ENCODE peak calls at places on chromosomes 3 and 15, in four cellular contexts. One of them, this sample, is unnamed.

GRCh38 chr3:27504749-27505148 is 20.6 kb upstream of the SLC4A7 start:
- DNase-seq in GM12878: no peak
- DNase-seq in K562: no peak
- DNase-seq in HepG2: no peak
- DNase-seq in this sample: no peak

GRCh38 chr3:4776399-4776979 is 202.7 kb upstream of the BHLHE40 start:
- DNase-seq in HepG2: no peak
- DNase-seq in GM12878: peak
- DNase-seq in K562: no peak
- DNase-seq in this sample: no peak

GRCh38 chr15:73770049-73770448 is 16.9 kb upstream of the INSYN1 start:
- DNase-seq in HepG2: no peak
- DNase-seq in GM12878: no peak
- DNase-seq in K562: no peak
- DNase-seq in this sample: no peak

GRCh38 chr15:43998607-43999006 is 171.8 kb downstream of the WDR76 start:
- DNase-seq in K562: no peak
- DNase-seq in HepG2: no peak
- DNase-seq in GM12878: no peak
- DNase-seq in this sample: no peak

GRCh38 chr3:133535971-133536634 is 37.4 kb upstream of the CDV3 start:
- DNase-seq in K562: no peak
- DNase-seq in GM12878: no peak
- DNase-seq in HepG2: peak
- DNase-seq in this sample: no peak

GRCh38 chr3:116339441-116340028 is 105.8 kb downstream of the LSAMP start:
- DNase-seq in GM12878: no peak
- DNase-seq in K562: no peak
- DNase-seq in HepG2: no peak
- DNase-seq in this sample: no peak

GRCh38 chr15:71078506-71079207 is 36.6 kb upstream of the THSD4 start:
- DNase-seq in K562: no peak
- DNase-seq in GM12878: no peak
- DNase-seq in HepG2: no peak
- DNase-seq in this sample: no peak

GRCh38 chr3:13749063-13749764 is 130.7 kb downstream of the WNT7A start:
- DNase-seq in K562: no peak
- DNase-seq in HepG2: no peak
- DNase-seq in GM12878: no peak
- DNase-seq in this sample: peak

GRCh38 chr3:16338999-16339398 is 74.0 kb downstream of the OXNAD1 start:
- DNase-seq in K562: no peak
- DNase-seq in GM12878: no peak
- DNase-seq in HepG2: peak
- DNase-seq in this sample: no peak

GRCh38 chr3:38397320-38397719 is 50.7 kb downstream of the XYLB start:
- DNase-seq in HepG2: peak
- DNase-seq in K562: no peak
- DNase-seq in GM12878: no peak
- DNase-seq in this sample: no peak

GRCh38 chr3:43870844-43871626 is 180.3 kb downstream of the ABHD5 start:
- DNase-seq in HepG2: no peak
- DNase-seq in GM12878: no peak
- DNase-seq in K562: no peak
- DNase-seq in this sample: no peak

GRCh38 chr3:155870945-155871745 is 695 bp downstream of the GMPS start:
- DNase-seq in HepG2: no peak
- DNase-seq in K562: peak
- DNase-seq in GM12878: no peak
- DNase-seq in this sample: peak

GRCh38 chr15:94028809-94029208 is 202.6 kb upstream of the MCTP2 start:
- DNase-seq in HepG2: no peak
- DNase-seq in GM12878: no peak
- DNase-seq in K562: no peak
- DNase-seq in this sample: no peak

GRCh38 chr15:85583404-85584390 is 203.3 kb downstream of the AKAP13 start:
- DNase-seq in K562: no peak
- DNase-seq in HepG2: no peak
- DNase-seq in GM12878: peak
- DNase-seq in this sample: no peak

GRCh38 chr3:36650271-36650671 is 114.1 kb downstream of the DCLK3 start:
- DNase-seq in K562: no peak
- DNase-seq in HepG2: no peak
- DNase-seq in GM12878: no peak
- DNase-seq in this sample: no peak

GRCh38 chr15:67187351-67187854 is 67.1 kb downstream of the AAGAB start:
- DNase-seq in GM12878: no peak
- DNase-seq in HepG2: no peak
- DNase-seq in K562: no peak
- DNase-seq in this sample: no peak

GRCh38 chr3:38738630-38739395 is 77.2 kb downstream of the SCN10A start:
- DNase-seq in HepG2: peak
- DNase-seq in GM12878: no peak
- DNase-seq in K562: peak
- DNase-seq in this sample: peak

GRCh38 chr15:78046796-78047341 is 30.6 kb downstream of the TBC1D2B start:
- DNase-seq in GM12878: no peak
- DNase-seq in HepG2: no peak
- DNase-seq in K562: no peak
- DNase-seq in this sample: no peak

GRCh38 chr3:10008588-10009344 is 17.5 kb upstream of the FANCD2 start:
- DNase-seq in HepG2: peak
- DNase-seq in GM12878: no peak
- DNase-seq in K562: peak
- DNase-seq in this sample: peak

GRCh38 chr15:88115529-88116152 is 140.9 kb downstream of the NTRK3 start:
- DNase-seq in K562: no peak
- DNase-seq in HepG2: no peak
- DNase-seq in GM12878: no peak
- DNase-seq in this sample: no peak

GRCh38 chr3:120040813-120041377 is 53.4 kb downstream of the GSK3B start:
- DNase-seq in HepG2: no peak
- DNase-seq in K562: no peak
- DNase-seq in GM12878: no peak
- DNase-seq in this sample: no peak

GRCh38 chr3:55000546-55000945 is 72.7 kb upstream of the LRTM1 start:
- DNase-seq in K562: no peak
- DNase-seq in GM12878: no peak
- DNase-seq in HepG2: no peak
- DNase-seq in this sample: no peak

GRCh38 chr15:78061963-78062427 is 15.5 kb downstream of the TBC1D2B start:
- DNase-seq in K562: peak
- DNase-seq in HepG2: no peak
- DNase-seq in GM12878: no peak
- DNase-seq in this sample: peak

GRCh38 chr3:55267206-55267930 is 219.7 kb downstream of the WNT5A start:
- DNase-seq in GM12878: no peak
- DNase-seq in HepG2: no peak
- DNase-seq in K562: no peak
- DNase-seq in this sample: no peak

GRCh38 chr3:72342450-72342849 is 505.8 kb downstream of the SHQ1 start:
- DNase-seq in K562: no peak
- DNase-seq in HepG2: no peak
- DNase-seq in GM12878: no peak
- DNase-seq in this sample: no peak
- TF ChIP-seq FOXM1 in K562: no peak
- TF ChIP-seq FOXM1 in HepG2: no peak
- TF ChIP-seq FOXM1 in GM12878: no peak
- TF ChIP-seq FOXM1 in this sample: no peak

GRCh38 chr3:100455841-100456550 is 36.4 kb upstream of the TMEM45A start:
- DNase-seq in K562: no peak
- DNase-seq in GM12878: no peak
- DNase-seq in HepG2: no peak
- DNase-seq in this sample: no peak
- TF ChIP-seq SP1 in K562: no peak
- TF ChIP-seq SP1 in GM12878: no peak
- TF ChIP-seq SP1 in HepG2: no peak
- TF ChIP-seq SP1 in this sample: no peak

GRCh38 chr3:143712522-143712921 is 135.7 kb downstream of the SLC9A9 start:
- DNase-seq in GM12878: no peak
- DNase-seq in K562: no peak
- DNase-seq in HepG2: no peak
- DNase-seq in this sample: no peak

GRCh38 chr3:143707848-143708247 is 140.4 kb downstream of the SLC9A9 start:
- DNase-seq in GM12878: no peak
- DNase-seq in HepG2: no peak
- DNase-seq in K562: no peak
- DNase-seq in this sample: no peak
- TF ChIP-seq FOXM1 in GM12878: no peak
- TF ChIP-seq FOXM1 in HepG2: no peak
- TF ChIP-seq FOXM1 in K562: no peak
- TF ChIP-seq FOXM1 in this sample: no peak

DNA sequence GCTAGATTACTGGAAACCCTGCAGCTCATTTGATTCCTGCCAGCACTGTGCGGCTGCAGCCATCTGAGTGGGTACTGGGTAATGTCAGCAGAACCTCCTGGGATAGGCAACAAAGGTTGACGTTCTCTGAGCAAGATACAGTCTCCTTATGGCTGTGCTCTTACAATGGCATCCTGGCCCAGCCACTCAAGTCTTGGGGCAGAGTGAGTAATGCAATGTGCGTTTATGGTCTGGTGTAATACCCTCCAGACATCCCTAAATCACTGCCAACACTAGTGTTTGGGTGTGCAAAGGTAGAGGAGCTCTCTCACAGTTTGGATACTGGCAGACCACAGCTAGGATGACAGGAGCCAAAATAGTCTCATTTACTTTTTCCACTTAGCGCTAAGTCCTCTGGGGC is 775.8 kb downstream of the ZNF385D start:
- DNase-seq in GM12878: no peak
- DNase-seq in HepG2: no peak
- DNase-seq in K562: no peak
- DNase-seq in this sample: no peak
- TF ChIP-seq SP1 in GM12878: no peak
- TF ChIP-seq SP1 in HepG2: no peak
- TF ChIP-seq SP1 in K562: no peak
- TF ChIP-seq SP1 in this sample: no peak

GRCh38 chr3:141452773-141453172 is 34.1 kb upstream of the RASA2 start:
- DNase-seq in HepG2: no peak
- DNase-seq in GM12878: no peak
- DNase-seq in K562: no peak
- DNase-seq in this sample: no peak

GRCh38 chr3:141449424-141449823 is 37.4 kb upstream of the RASA2 start:
- DNase-seq in GM12878: no peak
- DNase-seq in K562: no peak
- DNase-seq in HepG2: no peak
- DNase-seq in this sample: no peak

GRCh38 chr3:141450727-141451378 is 36.0 kb upstream of the RASA2 start:
- DNase-seq in GM12878: no peak
- DNase-seq in K562: peak
- DNase-seq in HepG2: no peak
- DNase-seq in this sample: no peak

GRCh38 chr3:141454055-141454454 is 32.8 kb upstream of the RASA2 start:
- DNase-seq in HepG2: no peak
- DNase-seq in K562: no peak
- DNase-seq in GM12878: no peak
- DNase-seq in this sample: no peak

DNA sequence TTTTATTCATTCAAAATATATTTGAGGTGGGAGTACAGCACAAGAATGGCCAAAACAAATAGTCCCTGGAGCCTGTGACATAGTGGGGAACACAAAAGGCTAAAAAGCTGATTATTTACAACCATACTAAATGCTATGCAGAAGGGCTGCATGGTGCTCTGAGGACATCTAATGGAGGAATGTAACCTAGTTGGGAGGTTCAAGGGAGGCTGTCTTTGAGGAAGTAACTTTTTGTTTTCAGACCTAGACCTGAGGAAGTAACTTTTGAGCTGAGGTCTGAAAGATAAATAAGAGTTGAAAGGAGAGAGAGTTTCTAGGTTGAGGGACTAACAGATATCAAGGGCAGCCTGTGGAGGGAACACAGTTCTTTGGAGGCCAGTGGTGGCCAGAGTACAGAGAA is 34.8 kb upstream of the RASA2 start:
- DNase-seq in GM12878: peak
- DNase-seq in HepG2: peak
- DNase-seq in K562: peak
- DNase-seq in this sample: no peak
- TF ChIP-seq FOXM1 in GM12878: peak
- TF ChIP-seq FOXM1 in HepG2: no peak
- TF ChIP-seq FOXM1 in K562: no peak
- TF ChIP-seq FOXM1 in this sample: no peak

DNA sequence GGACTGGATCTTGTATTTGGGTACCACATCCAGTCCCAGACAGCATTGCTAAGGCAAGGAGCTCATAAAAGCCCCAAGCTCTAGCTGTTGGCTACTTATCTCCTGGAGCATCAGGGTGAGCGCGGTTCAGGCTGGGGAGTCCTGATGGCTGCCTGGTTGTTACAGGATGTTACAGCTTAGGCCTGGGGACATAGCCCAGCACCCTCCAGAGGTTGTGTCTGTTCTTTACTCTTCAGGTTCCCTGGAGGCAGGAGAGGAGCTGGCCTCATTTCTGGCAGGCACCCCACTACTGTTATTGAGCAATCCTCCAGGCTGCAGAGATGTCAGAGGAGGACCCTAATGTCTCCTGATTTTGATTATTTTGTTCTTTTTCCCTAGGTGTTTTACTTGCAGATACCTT is 26.6 kb downstream of the APBA2 start:
- DNase-seq in HepG2: no peak
- DNase-seq in GM12878: no peak
- DNase-seq in K562: peak
- DNase-seq in this sample: no peak
- TF ChIP-seq SP1 in HepG2: no peak
- TF ChIP-seq SP1 in GM12878: no peak
- TF ChIP-seq SP1 in K562: no peak
- TF ChIP-seq SP1 in this sample: no peak

DNA sequence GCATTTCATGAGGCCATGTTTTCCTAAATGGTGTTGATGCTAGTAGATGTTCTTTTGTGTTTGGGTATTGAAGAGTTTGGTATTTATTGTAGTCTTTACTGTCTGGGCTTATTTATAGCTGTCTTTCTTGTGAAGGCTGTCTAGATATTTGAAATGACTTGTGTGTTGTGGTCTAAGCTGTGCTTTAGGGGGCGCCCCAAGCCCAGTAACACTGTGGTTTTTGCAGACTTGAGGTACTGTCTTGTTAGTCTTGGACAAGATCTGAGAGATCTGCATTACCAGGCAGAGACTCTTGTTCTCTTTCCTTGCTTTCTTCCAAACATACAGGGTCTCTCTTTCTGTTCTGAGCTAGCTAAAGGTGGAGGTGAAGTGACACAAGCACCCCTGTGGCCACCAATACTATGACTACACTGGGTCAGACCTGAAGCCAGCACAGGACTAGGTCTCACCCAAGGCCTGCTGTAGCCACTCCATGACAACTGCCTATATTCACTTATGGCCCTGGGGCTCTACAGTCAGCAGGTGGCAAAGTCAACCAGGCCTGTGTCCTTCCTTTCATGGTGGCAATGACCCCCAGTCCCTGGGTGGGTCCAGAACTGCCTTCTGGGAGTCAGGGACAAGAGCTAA is 152.1 kb upstream of the TBC1D5 start:
- DNase-seq in K562: peak
- DNase-seq in GM12878: no peak
- DNase-seq in HepG2: peak
- DNase-seq in this sample: peak
- TF ChIP-seq FOXM1 in K562: no peak
- TF ChIP-seq FOXM1 in GM12878: no peak
- TF ChIP-seq FOXM1 in HepG2: no peak
- TF ChIP-seq FOXM1 in this sample: no peak

This sample was measured in HEK293T.